ENCODE peak calls at places on chromosome 1, in ten cellular contexts. W, M, D, N, L, G, O, P, X and V are unnamed samples.
A peak's percentile ranks its signal among the peaks of the same experiment; 100 is the strongest.

GRCh38 chr1:205929812-205930577 is 13.3 kb downstream of the SLC26A9 start:
- DNase-seq in L (no peak), O (no peak), D (no peak), M (no peak), X (no peak), G (no peak), P (no peak), W (no peak), N (no peak), V (no peak)

GRCh38 chr1:215557992-215558626 is 9.0 kb upstream of the KCTD3 start:
- DNase-seq in O (no peak), N (no peak), X (no peak), G (no peak), P (no peak), L (no peak), W (no peak), D (no peak), M (no peak), V (no peak)

GRCh38 chr1:60971330-60971729 is 111.0 kb upstream of the NFIA start:
- DNase-seq in G (no peak), N (no peak), D (no peak), O (no peak), L (no peak), M (no peak), P (no peak), W (no peak), X (no peak), V (no peak)

GRCh38 chr1:54168206-54168965 is 15.6 kb upstream of the CDCP2 start:
- DNase-seq in O (no peak), W (no peak), D (no peak), X (no peak), M (no peak), L (no peak), G (no peak), P (no peak), N (no peak), V (no peak)

GRCh38 chr1:62175568-62176179 is 19.0 kb upstream of the L1TD1 start:
- DNase-seq in G (peak; percentile 43), L (peak; percentile 77), W (peak; percentile 72), P (peak; percentile 45), N (no peak), M (peak; percentile 26), O (no peak), D (peak; percentile 64), X (no peak), V (no peak)

GRCh38 chr1:214933375-214933774 is 149.2 kb upstream of the KCNK2 start:
- DNase-seq in X (no peak), G (no peak), W (no peak), M (no peak), D (no peak), O (no peak), L (no peak), P (no peak), N (no peak), V (no peak)

GRCh38 chr1:40794048-40794447 is 10.5 kb downstream of the KCNQ4 start:
- DNase-seq in O (no peak), L (no peak), X (no peak), P (no peak), G (no peak), D (no peak), M (no peak), W (no peak), N (no peak), V (no peak)

GRCh38 chr1:91021686-91022517 is at the start of gene ZNF644:
- DNase-seq in G (peak; percentile 91), N (peak; percentile 78), O (peak; percentile 92), L (peak; percentile 96), X (peak; percentile 78), P (peak; percentile 94), D (peak; percentile 86), M (peak; percentile 83), W (peak; percentile 90), V (peak; percentile 96)

GRCh38 chr1:11152755-11153154 is 36.4 kb upstream of the ANGPTL7 start:
- DNase-seq in D (no peak), X (no peak), L (no peak), N (no peak), W (no peak), O (no peak), P (no peak), M (no peak), G (no peak), V (no peak)

GRCh38 chr1:201737350-201738060 is 91.5 kb upstream of the IPO9 start:
- DNase-seq in O (peak; percentile 49), W (peak; percentile 94), N (no peak), M (no peak), L (peak; percentile 75), D (no peak), G (peak; percentile 76), X (no peak), P (no peak), V (no peak)